ENCODE peak calls at places on chromosomes 6 and 20, in four cellular contexts. C, R, H and J are unnamed samples.

GRCh38 chr20:5164645-5165399 is 38.0 kb downstream of the CDS2 start:
- DNase-seq in C (no peak), H (no peak), R (no peak), J (no peak)

GRCh38 chr6:41039060-41039998 is at the start of gene UNC5CL:
- DNase-seq in H (peak), R (no peak), C (peak), J (no peak)

GRCh38 chr6:29520232-29520631 is 32.5 kb upstream of the MAS1L start:
- DNase-seq in R (no peak), H (no peak), C (no peak), J (no peak)

GRCh38 chr6:33622456-33623431 is 1.6 kb downstream of the ITPR3 start:
- DNase-seq in H (no peak), C (no peak), R (no peak), J (no peak)

GRCh38 chr20:57659789-57660509 is 39.7 kb upstream of the ZBP1 start:
- DNase-seq in R (no peak), C (peak), H (no peak), J (no peak)

GRCh38 chr6:170174771-170175643 is 115.9 kb downstream of the DLL1 start:
- DNase-seq in C (peak), H (no peak), R (no peak), J (no peak)

GRCh38 chr20:52219441-52219840 is 27.9 kb upstream of the ZFP64 start:
- DNase-seq in H (no peak), C (no peak), R (no peak), J (peak)

GRCh38 chr6:169622618-169623017 is 79.2 kb downstream of the WDR27 start:
- DNase-seq in R (no peak), C (no peak), H (no peak), J (no peak)

GRCh38 chr6:109304284-109305015 is 77.8 kb downstream of the CD164 start:
- DNase-seq in R (no peak), H (no peak), C (no peak), J (no peak)

GRCh38 chr6:16472349-16473069 is 234.1 kb downstream of the GMPR start:
- DNase-seq in C (no peak), R (peak), H (no peak), J (no peak)

GRCh38 chr20:40849456-40849855 is 160.4 kb upstream of the MAFB start:
- DNase-seq in C (no peak), R (no peak), H (no peak), J (no peak)

GRCh38 chr20:59525500-59526241 is 78.7 kb upstream of the PHACTR3 start:
- DNase-seq in C (peak), R (no peak), H (no peak), J (no peak)

GRCh38 chr6:13334953-13335352 is 6.6 kb upstream of the TBC1D7 start:
- DNase-seq in H (no peak), C (no peak), R (no peak), J (no peak)

GRCh38 chr6:167968091-167968490 is 29.4 kb upstream of the KIF25 start:
- DNase-seq in R (no peak), H (no peak), C (no peak), J (no peak)

GRCh38 chr6:80366721-80367120 is 260.2 kb downstream of the BCKDHB start:
- DNase-seq in C (no peak), R (peak), H (no peak), J (no peak)

GRCh38 chr6:3026811-3027626 is 27.3 kb downstream of the NQO2 start:
- DNase-seq in C (no peak), H (no peak), R (no peak), J (no peak)

GRCh38 chr20:39839406-39840119 is 849.5 kb downstream of the MAFB start:
- DNase-seq in C (no peak), R (no peak), H (no peak), J (no peak)